ENCODE peak calls at places on chromosomes 7 and 10, in six cellular contexts. Y is HepG2, J is Panc1, I is HCT116, K is K562, H is GM23338. A is an unnamed sample.
A peak's percentile ranks its signal among the peaks of the same experiment; 100 is the strongest.

GRCh38 chr7:17318146-17318545 is 19.7 kb downstream of the AHR start:
- DNase-seq in Y (no peak), J (no peak), I (no peak), K (no peak), H (no peak), A (no peak)

GRCh38 chr10:131211556-131211955 is 100.0 kb downstream of the TCERG1L start:
- DNase-seq in Y (no peak), J (no peak), I (no peak), K (no peak), H (no peak), A (no peak)

GRCh38 chr7:133873187-133873586 is 254.0 kb upstream of the LRGUK start:
- DNase-seq in Y (no peak), J (no peak), I (no peak), K (no peak), H (no peak), A (no peak)

GRCh38 chr7:103690576-103690975 is 244.6 kb upstream of the SLC26A5 start:
- DNase-seq in Y (no peak), J (no peak), I (no peak), K (no peak), H (no peak), A (no peak)

GRCh38 chr7:150404785-150405583 is 25.9 kb downstream of the ZNF775 start:
- DNase-seq in Y (peak; percentile 75), J (no peak), I (peak; percentile 60), K (peak; percentile 97), H (peak; percentile 93), A (peak; percentile 57)

GRCh38 chr10:59748834-59749233 is 4.4 kb downstream of the MRLN start:
- DNase-seq in Y (no peak), J (no peak), I (no peak), K (no peak), H (no peak), A (no peak)

GRCh38 chr7:155361947-155362346 is 64.3 kb downstream of the INSIG1 start:
- DNase-seq in Y (no peak), J (no peak), I (no peak), K (no peak), H (no peak), A (no peak)

GRCh38 chr10:91077549-91078017 is 142.9 kb upstream of the PCGF5 start:
- DNase-seq in Y (no peak), J (no peak), I (no peak), K (no peak), H (no peak), A (no peak)

GRCh38 chr10:88991161-88991899 is 732 bp downstream of the FAS start:
- DNase-seq in Y (peak; percentile 54), J (no peak), I (peak; percentile 35), K (peak; percentile 13), H (peak; percentile 74), A (peak; percentile 57)

GRCh38 chr7:18461785-18462467 is 33.6 kb upstream of the HDAC9 start:
- DNase-seq in Y (no peak), J (no peak), I (no peak), K (no peak), H (no peak), A (no peak)

GRCh38 chr7:18505870-18506460 is 10.4 kb downstream of the HDAC9 start:
- DNase-seq in Y (no peak), J (no peak), I (no peak), K (no peak), H (no peak), A (no peak)

GRCh38 chr7:141071855-141072547 is 1.9 kb upstream of the TMEM178B start:
- DNase-seq in Y (no peak), J (no peak), I (no peak), K (no peak), H (peak; percentile 68), A (no peak)

GRCh38 chr7:98879198-98879988 is 1.1 kb downstream of the TRRAP start:
- DNase-seq in Y (peak; percentile 72), J (no peak), I (peak; percentile 27), K (peak; percentile 41), H (peak; percentile 51), A (peak; percentile 76)

GRCh38 chr7:1249731-1250130 is 17.1 kb downstream of the UNCX start:
- DNase-seq in Y (no peak), J (no peak), I (no peak), K (no peak), H (peak; percentile 32), A (no peak)

GRCh38 chr7:11472646-11473045 is 359.4 kb downstream of the THSD7A start:
- DNase-seq in Y (no peak), J (no peak), I (no peak), K (no peak), H (no peak), A (no peak)

GRCh38 chr7:145016068-145016467 is 180.2 kb upstream of the TPK1 start:
- DNase-seq in Y (no peak), J (no peak), I (no peak), K (no peak), H (peak; percentile 72), A (no peak)

GRCh38 chr7:21041666-21042065 is 255.0 kb upstream of the SP8 start:
- DNase-seq in Y (no peak), J (no peak), I (no peak), K (no peak), H (peak; percentile 68), A (no peak)

GRCh38 chr7:113087278-113087998 is 811 bp upstream of the GPR85 start:
- DNase-seq in Y (peak; percentile 1), J (no peak), I (no peak), K (peak; percentile 76), H (peak; percentile 75), A (peak; percentile 26)

GRCh38 chr7:1059200-1060091 is 15.1 kb downstream of the GPR146 start:
- DNase-seq in Y (no peak), J (no peak), I (peak; percentile 52), K (peak; percentile 94), H (peak; percentile 94), A (no peak)

GRCh38 chr7:111756687-111757178 is 194.4 kb upstream of the IMMP2L start:
- DNase-seq in Y (no peak), J (no peak), I (no peak), K (no peak), H (peak; percentile 75), A (peak; percentile 15)

GRCh38 chr10:122435212-122435827 is 19.1 kb upstream of the ARMS2 start:
- DNase-seq in Y (peak; percentile 30), J (peak; percentile 18), I (peak; percentile 45), K (peak; percentile 18), H (peak; percentile 68), A (peak; percentile 4)
- TF ChIP-seq REST in Y (no peak), J (no peak), I (no peak), K (no peak), H (no peak), A (no peak)

DNA sequence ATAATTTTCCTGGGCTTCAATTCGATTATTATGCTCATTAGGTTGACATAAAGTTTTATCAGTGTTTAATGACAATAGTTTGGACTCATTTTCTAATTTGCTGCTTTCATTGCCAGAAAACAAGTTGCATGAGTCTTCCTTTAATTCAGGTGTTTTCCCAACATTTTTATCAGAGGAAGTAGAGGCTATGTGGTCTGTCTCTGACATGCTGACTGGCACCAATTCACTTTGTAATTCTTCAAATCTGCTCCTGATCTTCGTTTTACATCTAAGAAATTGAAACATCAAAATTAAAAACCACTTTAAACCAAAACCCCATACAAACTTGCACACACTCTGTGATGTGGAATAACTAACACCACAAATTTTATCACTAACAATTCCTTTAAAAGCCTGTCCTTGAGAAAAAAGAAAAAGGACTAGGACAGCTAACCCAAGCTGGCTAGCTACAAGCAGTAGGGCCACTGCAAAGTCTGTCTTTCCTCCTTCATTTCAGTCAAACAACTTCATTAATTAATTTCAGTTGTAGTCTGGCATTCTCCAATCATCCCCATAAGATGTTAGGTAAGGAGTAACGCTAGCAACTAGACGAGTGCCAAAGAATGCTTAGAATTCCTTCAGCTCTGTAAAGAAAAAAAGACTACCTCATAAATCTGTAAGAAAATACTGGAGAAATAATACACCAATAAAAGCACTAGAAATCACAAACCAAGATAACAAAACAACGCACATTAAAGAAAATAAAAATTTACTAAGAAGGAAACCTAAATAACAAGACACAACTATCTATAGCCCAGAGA is 10.7 kb downstream of the CCDC186 start:
- DNase-seq in Y (no peak), J (no peak), I (no peak), K (no peak), H (peak; percentile 37), A (no peak)
- TF ChIP-seq POLR2AphosphoS5 in Y (no peak), J (no peak), I (no peak), K (no peak), H (no peak), A (no peak)

DNA sequence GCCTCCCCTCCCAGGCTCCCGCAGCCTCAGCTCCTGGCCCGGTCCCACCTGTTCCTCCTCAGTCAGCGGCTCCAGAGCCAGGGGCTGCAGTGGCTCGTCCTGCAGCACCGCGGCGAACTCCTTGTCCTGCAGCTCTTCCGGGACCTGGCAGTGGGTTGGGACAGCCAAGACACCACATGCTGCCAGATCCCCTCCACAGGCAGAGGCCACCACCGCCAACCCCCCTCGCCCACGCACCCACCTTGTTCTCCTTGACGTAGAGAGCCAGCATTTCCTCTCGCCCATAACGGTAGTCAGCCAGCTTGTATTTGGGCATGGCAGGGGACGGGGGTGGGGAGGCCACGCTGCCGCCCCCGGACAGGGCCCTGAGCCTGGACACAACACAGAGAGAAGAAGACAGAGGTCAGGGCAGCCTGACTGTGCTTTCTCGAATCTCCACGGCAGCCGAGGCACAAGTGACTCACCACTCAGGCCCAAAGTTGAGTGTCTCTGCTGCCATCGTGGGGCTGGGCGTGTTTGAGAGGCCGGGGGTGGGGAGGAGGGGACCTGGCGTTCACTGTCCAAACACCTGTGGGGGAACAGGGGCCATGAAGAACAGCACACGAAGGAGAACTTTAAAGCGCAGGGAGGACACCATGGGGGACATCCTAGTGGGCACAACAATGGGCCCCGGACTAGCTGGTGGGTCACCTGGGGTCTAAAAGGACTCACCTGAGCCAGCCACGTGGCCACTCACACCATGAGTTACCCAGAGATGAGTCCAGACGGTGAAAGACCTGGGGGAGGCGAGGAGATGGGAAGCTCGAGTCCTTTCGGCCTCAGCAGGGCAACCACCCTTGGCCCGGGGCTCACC is 6.1 kb downstream of the GIGYF1 start:
- DNase-seq in Y (no peak), J (no peak), I (no peak), K (peak; percentile 9), H (no peak), A (no peak)
- TF ChIP-seq REST in Y (no peak), J (no peak), I (no peak), K (no peak), H (no peak), A (no peak)

GRCh38 chr7:76063114-76063513 is 15.2 kb downstream of the MDH2 start:
- DNase-seq in Y (no peak), J (no peak), I (no peak), K (no peak), H (no peak), A (no peak)

GRCh38 chr7:76065016-76065612 is 17.2 kb downstream of the MDH2 start:
- DNase-seq in Y (no peak), J (no peak), I (no peak), K (no peak), H (no peak), A (no peak)

GRCh38 chr7:76062254-76062653 is 14.3 kb downstream of the MDH2 start:
- DNase-seq in Y (no peak), J (no peak), I (no peak), K (no peak), H (no peak), A (no peak)

GRCh38 chr7:76064208-76064970 is 16.5 kb downstream of the MDH2 start:
- DNase-seq in Y (no peak), J (no peak), I (no peak), K (peak; percentile 34), H (no peak), A (no peak)

DNA sequence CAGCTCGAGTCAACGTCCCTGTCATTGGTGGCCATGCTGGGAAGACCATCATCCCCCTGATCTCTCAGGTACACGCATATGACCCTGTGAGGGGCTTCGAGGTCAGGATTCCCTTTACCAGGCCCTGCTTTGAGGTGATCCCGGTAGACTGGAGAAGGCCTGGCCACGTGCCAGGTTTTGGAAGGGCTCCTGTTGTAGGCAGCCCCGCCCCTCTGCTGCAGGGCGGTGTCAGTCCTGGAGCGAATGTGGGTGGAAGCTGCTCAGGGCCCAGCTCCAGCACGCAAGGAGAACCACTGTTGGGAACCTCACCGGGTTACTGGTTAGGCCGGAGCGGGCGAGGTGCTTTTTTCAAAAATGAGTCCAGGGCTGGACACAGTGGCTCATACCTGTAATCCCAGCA is 15.6 kb downstream of the MDH2 start:
- DNase-seq in Y (no peak), J (no peak), I (no peak), K (peak; percentile 65), H (no peak), A (no peak)
- TF ChIP-seq POLR2AphosphoS5 in Y (no peak), J (no peak), I (no peak), K (no peak), H (no peak), A (no peak)